ENCODE peak calls at places on chromosomes 16 and 17, in nine cellular contexts. L, T, Y, D, R, K, M, X and N are unnamed samples.
A peak's percentile ranks its signal among the peaks of the same experiment; 100 is the strongest.

GRCh38 chr16:75063549-75064082 is 53.0 kb downstream of the LDHD start:
- DNase-seq in R (no peak), M (no peak), T (no peak), X (no peak), D (no peak), Y (no peak), K (no peak), L (no peak), N (no peak)

GRCh38 chr16:14181371-14182050 is 110.4 kb downstream of the MRTFB start:
- DNase-seq in K (peak; percentile 70), R (no peak), X (peak; percentile 93), D (peak; percentile 80), Y (no peak), T (no peak), L (no peak), M (no peak), N (no peak)

GRCh38 chr17:40019140-40019991 is 4.1 kb downstream of the CSF3 start:
- DNase-seq in R (peak; percentile 43), D (peak; percentile 99), T (no peak), L (no peak), M (no peak), X (no peak), K (peak; percentile 94), Y (no peak), N (no peak)

GRCh38 chr17:30354731-30355130 is 20.9 kb upstream of the TMIGD1 start:
- DNase-seq in Y (no peak), D (no peak), K (no peak), R (no peak), M (no peak), T (no peak), L (no peak), X (no peak), N (no peak)

GRCh38 chr17:50547736-50548083 is 736 bp downstream of the SPATA20 start:
- DNase-seq in R (no peak), T (no peak), D (peak; percentile 32), Y (no peak), L (no peak), X (no peak), K (no peak), M (peak; percentile 86), N (no peak)

GRCh38 chr17:10613775-10614513 is 43.2 kb downstream of the MYH3 start:
- DNase-seq in X (peak; percentile 8), D (no peak), T (no peak), K (peak; percentile 52), L (no peak), Y (no peak), M (peak; percentile 79), R (no peak), N (no peak)

GRCh38 chr16:67100569-67101300 is 9.0 kb upstream of the PHAF1 start:
- DNase-seq in L (no peak), D (peak; percentile 59), Y (no peak), M (no peak), R (peak; percentile 54), X (no peak), T (no peak), K (peak; percentile 38), N (no peak)

GRCh38 chr17:56866076-56866475 is 32.1 kb downstream of the DGKE start:
- DNase-seq in K (no peak), D (no peak), L (no peak), T (no peak), R (no peak), Y (no peak), M (no peak), X (no peak), N (no peak)

GRCh38 chr17:44501866-44502265 is 1.3 kb downstream of the GPATCH8 start:
- DNase-seq in M (peak; percentile 42), Y (no peak), L (no peak), X (no peak), K (peak; percentile 36), T (peak; percentile 39), D (peak; percentile 51), R (no peak), N (no peak)

GRCh38 chr17:7041607-7042506 is 2.0 kb downstream of the SLC16A11 start:
- DNase-seq in D (no peak), T (no peak), X (no peak), L (peak; percentile 40), R (peak; percentile 64), Y (no peak), M (no peak), K (no peak), N (no peak)

GRCh38 chr16:31022574-31023251 is 10.6 kb upstream of the STX4 start:
- DNase-seq in L (no peak), R (no peak), Y (no peak), X (no peak), M (no peak), T (no peak), K (no peak), D (no peak), N (no peak)

GRCh38 chr17:14940112-14940945 is 324.8 kb downstream of the PMP22 start:
- DNase-seq in M (no peak), D (no peak), X (no peak), R (no peak), L (no peak), K (no peak), T (no peak), Y (no peak), N (no peak)

GRCh38 chr17:2262146-2262587 is 41.4 kb downstream of the SMG6 start:
- DNase-seq in R (no peak), D (peak; percentile 79), T (no peak), L (no peak), M (no peak), Y (no peak), X (no peak), K (peak; percentile 77), N (no peak)

GRCh38 chr17:57211543-57211942 is 44.8 kb upstream of the MSI2 start:
- DNase-seq in D (peak; percentile 86), L (no peak), M (no peak), X (no peak), Y (no peak), T (no peak), K (peak; percentile 20), R (no peak), N (no peak)

GRCh38 chr17:29112780-29113295 is 67.4 kb downstream of the MYO18A start:
- DNase-seq in X (no peak), M (no peak), L (no peak), K (no peak), Y (no peak), R (no peak), T (no peak), D (no peak), N (no peak)

GRCh38 chr17:19327039-19327776 is 35.3 kb downstream of the B9D1 start:
- DNase-seq in L (no peak), Y (no peak), K (peak; percentile 86), R (no peak), D (peak; percentile 92), X (peak; percentile 66), M (no peak), T (no peak), N (no peak)

GRCh38 chr17:59406808-59407381 is 75.4 kb downstream of the YPEL2 start:
- DNase-seq in D (peak; percentile 13), Y (no peak), M (no peak), K (peak; percentile 48), L (no peak), R (no peak), X (no peak), T (peak; percentile 13), N (no peak)

GRCh38 chr17:82410014-82410716 is 8.0 kb upstream of the HEXD start:
- DNase-seq in K (no peak), T (no peak), L (no peak), M (no peak), X (no peak), R (no peak), D (no peak), Y (no peak), N (no peak)

GRCh38 chr17:80789356-80789902 is 202.2 kb upstream of the CHMP6 start:
- DNase-seq in K (peak; percentile 93), D (peak; percentile 98), L (no peak), R (no peak), Y (no peak), M (peak; percentile 85), X (peak; percentile 66), T (no peak), N (peak; percentile 80)

GRCh38 chr16:21100447-21100846 is 50.2 kb downstream of the DNAH3 start:
- DNase-seq in D (peak; percentile 74), T (no peak), M (peak; percentile 2), L (no peak), X (no peak), K (peak; percentile 81), Y (no peak), R (no peak), N (no peak)

GRCh38 chr17:78346605-78347250 is 13.1 kb downstream of the SOCS3 start:
- DNase-seq in R (peak; percentile 37), T (no peak), M (no peak), X (no peak), L (no peak), D (peak; percentile 77), K (peak; percentile 25), Y (no peak), N (no peak)

GRCh38 chr16:55323637-55324490 is at the start of gene IRX6:
- DNase-seq in M (peak; percentile 96), K (no peak), L (no peak), R (peak; percentile 90), X (peak; percentile 5), T (peak; percentile 5), Y (no peak), D (no peak), N (no peak)

GRCh38 chr17:19313066-19313745 is 49.3 kb downstream of the B9D1 start:
- DNase-seq in R (no peak), X (no peak), Y (no peak), D (no peak), T (no peak), K (no peak), M (no peak), L (no peak), N (no peak)

GRCh38 chr17:47949197-47949759 is 7.9 kb downstream of the PNPO start:
- DNase-seq in K (peak; percentile 82), T (peak; percentile 57), R (peak; percentile 96), L (peak; percentile 48), X (peak; percentile 47), D (peak; percentile 88), Y (peak; percentile 83), M (peak; percentile 97), N (no peak)

GRCh38 chr16:21263640-21264211 is 14.4 kb downstream of the CRYM start:
- DNase-seq in T (peak; percentile 96), X (peak; percentile 5), M (no peak), D (no peak), K (peak; percentile 9), R (no peak), L (no peak), Y (no peak), N (no peak)

GRCh38 chr17:4748687-4749086 is 9.0 kb upstream of the CXCL16 start:
- DNase-seq in M (no peak), T (no peak), L (no peak), X (no peak), R (no peak), K (no peak), D (no peak), Y (no peak), N (no peak)

GRCh38 chr16:87701066-87701425 is 64.7 kb downstream of the KLHDC4 start:
- DNase-seq in T (no peak), Y (no peak), X (no peak), D (no peak), K (no peak), M (no peak), R (no peak), L (no peak), N (no peak)

GRCh38 chr16:89133457-89134127 is 38.0 kb upstream of the CDH15 start:
- DNase-seq in X (no peak), D (no peak), K (no peak), R (no peak), T (no peak), L (no peak), Y (no peak), M (no peak), N (no peak)

GRCh38 chr16:13552062-13552959 is 367.6 kb upstream of the ERCC4 start:
- DNase-seq in K (no peak), Y (no peak), M (no peak), T (no peak), L (no peak), X (no peak), D (no peak), R (peak; percentile 29), N (no peak)